ENCODE peak calls at places on chromosomes 7 and 10, in six cellular contexts. One of them, this sample, is unnamed.

GRCh38 chr10:82826132-82826531 is 951.1 kb downstream of the NRG3 start:
- DNase-seq in NCI-H1417 treated with DMSO at 0.1 percent for 48 hours: no peak
- DNase-seq in kidney epithelial cell: no peak
- DNase-seq in Kasumi-1: no peak
- DNase-seq in heart right ventricle: no peak
- DNase-seq in activated CD4-positive, alpha-beta T cell treated with anti-CD3 and anti-CD28 coated beads for 24 hours: no peak
- DNase-seq in this sample: no peak

GRCh38 chr10:14358886-14359573 is 28.3 kb upstream of the FRMD4A start:
- DNase-seq in NCI-H1417 treated with DMSO at 0.1 percent for 48 hours: peak; percentile 45
- DNase-seq in kidney epithelial cell: no peak
- DNase-seq in Kasumi-1: no peak
- DNase-seq in heart right ventricle: no peak
- DNase-seq in activated CD4-positive, alpha-beta T cell treated with anti-CD3 and anti-CD28 coated beads for 24 hours: no peak
- DNase-seq in this sample: no peak

GRCh38 chr7:22728416-22729029 is 1.5 kb downstream of the IL6 start:
- DNase-seq in NCI-H1417 treated with DMSO at 0.1 percent for 48 hours: no peak
- DNase-seq in kidney epithelial cell: peak; percentile 35
- DNase-seq in Kasumi-1: peak; percentile 74
- DNase-seq in heart right ventricle: no peak
- DNase-seq in activated CD4-positive, alpha-beta T cell treated with anti-CD3 and anti-CD28 coated beads for 24 hours: no peak
- DNase-seq in this sample: no peak

GRCh38 chr7:106891545-106892410 is 26.7 kb downstream of the PIK3CG start:
- DNase-seq in NCI-H1417 treated with DMSO at 0.1 percent for 48 hours: no peak
- DNase-seq in kidney epithelial cell: no peak
- DNase-seq in Kasumi-1: peak; percentile 4
- DNase-seq in heart right ventricle: no peak
- DNase-seq in activated CD4-positive, alpha-beta T cell treated with anti-CD3 and anti-CD28 coated beads for 24 hours: no peak
- DNase-seq in this sample: no peak

GRCh38 chr7:1192171-1192676 is 32.2 kb upstream of the ZFAND2A start:
- DNase-seq in NCI-H1417 treated with DMSO at 0.1 percent for 48 hours: no peak
- DNase-seq in kidney epithelial cell: peak; percentile 44
- DNase-seq in Kasumi-1: peak; percentile 52
- DNase-seq in heart right ventricle: no peak
- DNase-seq in activated CD4-positive, alpha-beta T cell treated with anti-CD3 and anti-CD28 coated beads for 24 hours: no peak
- DNase-seq in this sample: no peak

GRCh38 chr10:115972426-115972825 is 300.6 kb downstream of the GFRA1 start:
- DNase-seq in NCI-H1417 treated with DMSO at 0.1 percent for 48 hours: no peak
- DNase-seq in kidney epithelial cell: no peak
- DNase-seq in Kasumi-1: no peak
- DNase-seq in heart right ventricle: no peak
- DNase-seq in activated CD4-positive, alpha-beta T cell treated with anti-CD3 and anti-CD28 coated beads for 24 hours: no peak
- DNase-seq in this sample: no peak

GRCh38 chr7:30785786-30786185 is 14.6 kb downstream of the MINDY4 start:
- DNase-seq in NCI-H1417 treated with DMSO at 0.1 percent for 48 hours: no peak
- DNase-seq in kidney epithelial cell: no peak
- DNase-seq in Kasumi-1: no peak
- DNase-seq in heart right ventricle: no peak
- DNase-seq in activated CD4-positive, alpha-beta T cell treated with anti-CD3 and anti-CD28 coated beads for 24 hours: no peak
- DNase-seq in this sample: no peak

GRCh38 chr10:35784751-35785150 is 142.7 kb upstream of the FZD8 start:
- DNase-seq in NCI-H1417 treated with DMSO at 0.1 percent for 48 hours: no peak
- DNase-seq in kidney epithelial cell: no peak
- DNase-seq in Kasumi-1: no peak
- DNase-seq in heart right ventricle: no peak
- DNase-seq in activated CD4-positive, alpha-beta T cell treated with anti-CD3 and anti-CD28 coated beads for 24 hours: no peak
- DNase-seq in this sample: no peak

GRCh38 chr7:74544706-74545469 is 91.2 kb downstream of the GTF2IRD1 start:
- DNase-seq in NCI-H1417 treated with DMSO at 0.1 percent for 48 hours: no peak
- DNase-seq in kidney epithelial cell: no peak
- DNase-seq in Kasumi-1: peak; percentile 88
- DNase-seq in heart right ventricle: no peak
- DNase-seq in activated CD4-positive, alpha-beta T cell treated with anti-CD3 and anti-CD28 coated beads for 24 hours: no peak
- DNase-seq in this sample: no peak

GRCh38 chr7:158113321-158114025 is 474.1 kb downstream of the PTPRN2 start:
- DNase-seq in NCI-H1417 treated with DMSO at 0.1 percent for 48 hours: no peak
- DNase-seq in kidney epithelial cell: no peak
- DNase-seq in Kasumi-1: no peak
- DNase-seq in heart right ventricle: no peak
- DNase-seq in activated CD4-positive, alpha-beta T cell treated with anti-CD3 and anti-CD28 coated beads for 24 hours: no peak
- DNase-seq in this sample: no peak

GRCh38 chr10:51425431-51425830 is 274.0 kb downstream of the CSTF2T start:
- DNase-seq in NCI-H1417 treated with DMSO at 0.1 percent for 48 hours: no peak
- DNase-seq in kidney epithelial cell: no peak
- DNase-seq in Kasumi-1: no peak
- DNase-seq in heart right ventricle: peak; percentile 10
- DNase-seq in activated CD4-positive, alpha-beta T cell treated with anti-CD3 and anti-CD28 coated beads for 24 hours: no peak
- DNase-seq in this sample: no peak

GRCh38 chr7:8436965-8437364 is 3.6 kb downstream of the NXPH1 start:
- DNase-seq in NCI-H1417 treated with DMSO at 0.1 percent for 48 hours: no peak
- DNase-seq in kidney epithelial cell: no peak
- DNase-seq in Kasumi-1: peak; percentile 0
- DNase-seq in heart right ventricle: no peak
- DNase-seq in activated CD4-positive, alpha-beta T cell treated with anti-CD3 and anti-CD28 coated beads for 24 hours: no peak
- DNase-seq in this sample: peak; percentile 29

GRCh38 chr10:126569513-126570447 is 100.7 kb downstream of the C10orf90 start:
- DNase-seq in NCI-H1417 treated with DMSO at 0.1 percent for 48 hours: no peak
- DNase-seq in kidney epithelial cell: peak; percentile 65
- DNase-seq in Kasumi-1: no peak
- DNase-seq in heart right ventricle: no peak
- DNase-seq in activated CD4-positive, alpha-beta T cell treated with anti-CD3 and anti-CD28 coated beads for 24 hours: no peak
- DNase-seq in this sample: no peak

GRCh38 chr7:115763347-115763746 is 267.2 kb downstream of the TFEC start:
- DNase-seq in NCI-H1417 treated with DMSO at 0.1 percent for 48 hours: no peak
- DNase-seq in kidney epithelial cell: no peak
- DNase-seq in Kasumi-1: no peak
- DNase-seq in heart right ventricle: no peak
- DNase-seq in activated CD4-positive, alpha-beta T cell treated with anti-CD3 and anti-CD28 coated beads for 24 hours: no peak
- DNase-seq in this sample: no peak

GRCh38 chr7:18420176-18420575 is 75.4 kb upstream of the HDAC9 start:
- DNase-seq in NCI-H1417 treated with DMSO at 0.1 percent for 48 hours: no peak
- DNase-seq in kidney epithelial cell: no peak
- DNase-seq in Kasumi-1: no peak
- DNase-seq in heart right ventricle: no peak
- DNase-seq in activated CD4-positive, alpha-beta T cell treated with anti-CD3 and anti-CD28 coated beads for 24 hours: no peak
- DNase-seq in this sample: no peak

GRCh38 chr10:31318382-31318853 is 598 bp upstream of the ZEB1 start:
- DNase-seq in NCI-H1417 treated with DMSO at 0.1 percent for 48 hours: no peak
- DNase-seq in kidney epithelial cell: no peak
- DNase-seq in Kasumi-1: peak; percentile 88
- DNase-seq in heart right ventricle: peak; percentile 67
- DNase-seq in activated CD4-positive, alpha-beta T cell treated with anti-CD3 and anti-CD28 coated beads for 24 hours: peak; percentile 40
- DNase-seq in this sample: peak; percentile 50

GRCh38 chr10:51879238-51879637 is 179.8 kb upstream of the CSTF2T start:
- DNase-seq in NCI-H1417 treated with DMSO at 0.1 percent for 48 hours: no peak
- DNase-seq in kidney epithelial cell: peak; percentile 95
- DNase-seq in Kasumi-1: peak; percentile 58
- DNase-seq in heart right ventricle: no peak
- DNase-seq in activated CD4-positive, alpha-beta T cell treated with anti-CD3 and anti-CD28 coated beads for 24 hours: peak; percentile 7
- DNase-seq in this sample: no peak

GRCh38 chr7:134452419-134452827 is 6.5 kb downstream of the AKR1B1 start:
- DNase-seq in NCI-H1417 treated with DMSO at 0.1 percent for 48 hours: no peak
- DNase-seq in kidney epithelial cell: peak; percentile 62
- DNase-seq in Kasumi-1: no peak
- DNase-seq in heart right ventricle: no peak
- DNase-seq in activated CD4-positive, alpha-beta T cell treated with anti-CD3 and anti-CD28 coated beads for 24 hours: no peak
- DNase-seq in this sample: no peak

GRCh38 chr7:114931656-114932011 is 9.7 kb downstream of the MDFIC start:
- DNase-seq in NCI-H1417 treated with DMSO at 0.1 percent for 48 hours: no peak
- DNase-seq in kidney epithelial cell: no peak
- DNase-seq in Kasumi-1: no peak
- DNase-seq in heart right ventricle: no peak
- DNase-seq in activated CD4-positive, alpha-beta T cell treated with anti-CD3 and anti-CD28 coated beads for 24 hours: no peak
- DNase-seq in this sample: no peak

GRCh38 chr10:44011603-44011981 is 362.9 kb upstream of the ZNF32 start:
- DNase-seq in NCI-H1417 treated with DMSO at 0.1 percent for 48 hours: no peak
- DNase-seq in kidney epithelial cell: no peak
- DNase-seq in Kasumi-1: no peak
- DNase-seq in heart right ventricle: no peak
- DNase-seq in activated CD4-positive, alpha-beta T cell treated with anti-CD3 and anti-CD28 coated beads for 24 hours: no peak
- DNase-seq in this sample: no peak

GRCh38 chr7:39720586-39720985 is 97.2 kb downstream of the RALA start:
- DNase-seq in NCI-H1417 treated with DMSO at 0.1 percent for 48 hours: no peak
- DNase-seq in kidney epithelial cell: peak; percentile 37
- DNase-seq in Kasumi-1: no peak
- DNase-seq in heart right ventricle: no peak
- DNase-seq in activated CD4-positive, alpha-beta T cell treated with anti-CD3 and anti-CD28 coated beads for 24 hours: no peak
- DNase-seq in this sample: peak; percentile 60

GRCh38 chr10:34761443-34761842 is 53.7 kb downstream of the PARD3 start:
- DNase-seq in NCI-H1417 treated with DMSO at 0.1 percent for 48 hours: no peak
- DNase-seq in kidney epithelial cell: no peak
- DNase-seq in Kasumi-1: no peak
- DNase-seq in heart right ventricle: no peak
- DNase-seq in activated CD4-positive, alpha-beta T cell treated with anti-CD3 and anti-CD28 coated beads for 24 hours: no peak
- DNase-seq in this sample: no peak

This sample was measured in pancreas.